ENCODE peak calls at places on chromosomes 11 and 22, in ten cellular contexts. D, G, I, W, O, C, L, H, T and V are unnamed samples.

GRCh38 chr11:16184588-16184987 is 171.8 kb downstream of the SOX6 start:
- DNase-seq in D (no peak), G (peak; percentile 52), I (peak; percentile 27), W (no peak), O (no peak), C (peak; percentile 60), L (peak; percentile 69), H (no peak), T (no peak), V (peak; percentile 14)

GRCh38 chr11:89463381-89463780 is 27.8 kb downstream of the NOX4 start:
- DNase-seq in D (no peak), G (no peak), I (no peak), W (no peak), O (no peak), C (no peak), L (no peak), H (no peak), T (no peak), V (no peak)

GRCh38 chr11:44979536-44980399 is 29.1 kb upstream of the TP53I11 start:
- DNase-seq in D (no peak), G (no peak), I (peak; percentile 90), W (no peak), O (no peak), C (peak; percentile 92), L (peak; percentile 95), H (no peak), T (no peak), V (peak; percentile 85)

GRCh38 chr11:94175545-94175944 is 46.9 kb downstream of the PANX1 start:
- DNase-seq in D (no peak), G (no peak), I (no peak), W (no peak), O (no peak), C (no peak), L (no peak), H (peak; percentile 69), T (no peak), V (no peak)

GRCh38 chr11:46616551-46617450 is at the start of gene HARBI1:
- DNase-seq in D (peak; percentile 96), G (peak; percentile 79), I (peak; percentile 91), W (peak; percentile 93), O (peak; percentile 81), C (peak; percentile 86), L (peak; percentile 97), H (peak; percentile 88), T (peak; percentile 36), V (peak; percentile 92)

GRCh38 chr11:115941481-115941993 is 437.3 kb upstream of the CADM1 start:
- DNase-seq in D (no peak), G (peak; percentile 8), I (no peak), W (peak; percentile 77), O (peak; percentile 28), C (peak; percentile 39), L (no peak), H (peak; percentile 95), T (peak; percentile 33), V (peak; percentile 22)

GRCh38 chr11:65584723-65585171 is 8.9 kb downstream of the EHBP1L1 start:
- DNase-seq in D (no peak), G (no peak), I (no peak), W (peak; percentile 31), O (peak; percentile 40), C (no peak), L (peak; percentile 73), H (no peak), T (no peak), V (no peak)

GRCh38 chr11:129077191-129077590 is 114.9 kb downstream of the ARHGAP32 start:
- DNase-seq in D (no peak), G (no peak), I (no peak), W (no peak), O (no peak), C (no peak), L (peak; percentile 86), H (no peak), T (no peak), V (no peak)

GRCh38 chr11:13668957-13669521 is 571 bp downstream of the FAR1 start:
- DNase-seq in D (peak; percentile 85), G (no peak), I (peak; percentile 76), W (peak; percentile 25), O (no peak), C (peak; percentile 37), L (peak; percentile 80), H (no peak), T (no peak), V (peak; percentile 65)

GRCh38 chr11:85263328-85263727 is 363.8 kb downstream of the DLG2 start:
- DNase-seq in D (no peak), G (no peak), I (no peak), W (no peak), O (no peak), C (no peak), L (no peak), H (no peak), T (no peak), V (no peak)

GRCh38 chr22:36301851-36302250 is 48.9 kb downstream of the APOL1 start:
- DNase-seq in D (no peak), G (no peak), I (no peak), W (no peak), O (no peak), C (peak; percentile 61), L (no peak), H (no peak), T (no peak), V (no peak)

GRCh38 chr22:33853200-33854097 is 66.8 kb downstream of the LARGE1 start:
- DNase-seq in D (no peak), G (peak; percentile 57), I (peak; percentile 77), W (peak; percentile 76), O (peak; percentile 34), C (peak; percentile 2), L (no peak), H (peak; percentile 82), T (no peak), V (peak; percentile 78)

GRCh38 chr11:43879789-43880639 is 617 bp upstream of the ALKBH3 start:
- DNase-seq in D (no peak), G (no peak), I (peak; percentile 19), W (no peak), O (no peak), C (peak; percentile 10), L (peak; percentile 48), H (no peak), T (no peak), V (peak; percentile 7)

GRCh38 chr11:43359432-43359818 is 705 bp downstream of the TTC17 start:
- DNase-seq in D (no peak), G (no peak), I (no peak), W (no peak), O (peak; percentile 39), C (peak; percentile 23), L (peak; percentile 69), H (peak; percentile 49), T (no peak), V (peak; percentile 30)

GRCh38 chr11:101974255-101974654 is 57.9 kb upstream of the ANGPTL5 start:
- DNase-seq in D (no peak), G (no peak), I (no peak), W (no peak), O (no peak), C (peak; percentile 52), L (no peak), H (peak; percentile 2), T (no peak), V (no peak)

GRCh38 chr22:31155425-31155824 is 4.6 kb upstream of the RNF185 start:
- DNase-seq in D (no peak), G (no peak), I (no peak), W (no peak), O (no peak), C (no peak), L (no peak), H (no peak), T (no peak), V (no peak)

GRCh38 chr11:121112498-121113455 is 11.7 kb downstream of the TECTA start:
- DNase-seq in D (no peak), G (no peak), I (peak; percentile 44), W (peak; percentile 77), O (peak; percentile 69), C (peak; percentile 87), L (peak; percentile 85), H (peak; percentile 91), T (no peak), V (peak; percentile 49)

GRCh38 chr11:69342588-69343330 is 48.8 kb downstream of the MYEOV start:
- DNase-seq in D (peak; percentile 44), G (no peak), I (peak; percentile 5), W (no peak), O (no peak), C (no peak), L (no peak), H (no peak), T (no peak), V (no peak)

GRCh38 chr22:27129266-27129665 is 471.9 kb downstream of the MIAT start:
- DNase-seq in D (no peak), G (no peak), I (no peak), W (no peak), O (no peak), C (peak; percentile 53), L (no peak), H (no peak), T (no peak), V (no peak)

GRCh38 chr11:32438883-32439487 is 3.6 kb upstream of the WT1 start:
- DNase-seq in D (no peak), G (no peak), I (no peak), W (no peak), O (no peak), C (no peak), L (peak; percentile 45), H (peak; percentile 77), T (no peak), V (no peak)

GRCh38 chr22:38069372-38070249 is 12.4 kb downstream of the PICK1 start:
- DNase-seq in D (no peak), G (peak; percentile 73), I (peak; percentile 29), W (peak; percentile 71), O (peak; percentile 73), C (no peak), L (no peak), H (peak; percentile 92), T (peak; percentile 82), V (peak; percentile 29)

GRCh38 chr11:113289341-113290187 is 24.8 kb upstream of the TTC12 start:
- DNase-seq in D (peak; percentile 84), G (no peak), I (peak; percentile 43), W (peak; percentile 46), O (peak; percentile 50), C (peak; percentile 73), L (peak; percentile 83), H (peak; percentile 77), T (no peak), V (peak; percentile 62)

GRCh38 chr22:18077087-18077638 is 627 bp upstream of the PEX26 start:
- DNase-seq in D (no peak), G (no peak), I (no peak), W (no peak), O (no peak), C (no peak), L (no peak), H (no peak), T (no peak), V (no peak)

GRCh38 chr11:62705880-62706831 is 1.1 kb downstream of the BSCL2 start:
- DNase-seq in D (peak; percentile 97), G (peak; percentile 58), I (peak; percentile 96), W (peak; percentile 97), O (peak; percentile 94), C (peak; percentile 97), L (peak; percentile 99), H (peak; percentile 95), T (peak; percentile 85), V (peak; percentile 96)

GRCh38 chr22:29380856-29381255 is 7.5 kb downstream of the AP1B1 start:
- DNase-seq in D (no peak), G (no peak), I (no peak), W (no peak), O (no peak), C (no peak), L (no peak), H (no peak), T (no peak), V (no peak)

GRCh38 chr11:61871158-61871597 is 20.2 kb downstream of the FADS3 start:
- DNase-seq in D (peak; percentile 84), G (no peak), I (peak; percentile 66), W (peak; percentile 86), O (peak; percentile 68), C (peak; percentile 87), L (peak; percentile 89), H (peak; percentile 89), T (no peak), V (peak; percentile 65)

GRCh38 chr11:119055901-119056300 is 1.1 kb downstream of the HYOU1 start:
- DNase-seq in D (peak; percentile 68), G (no peak), I (no peak), W (no peak), O (no peak), C (peak; percentile 52), L (no peak), H (peak; percentile 44), T (no peak), V (no peak)

GRCh38 chr11:61007383-61007970 is 36.0 kb downstream of the CD6 start:
- DNase-seq in D (no peak), G (no peak), I (peak; percentile 36), W (no peak), O (no peak), C (no peak), L (peak; percentile 62), H (peak; percentile 28), T (no peak), V (peak; percentile 44)